ENCODE peak calls at places on chromosomes 2 and 18, in ten cellular contexts. One of them, this sample, is unnamed.

GRCh38 chr2:53630001-53630606 is 137.5 kb upstream of the CHAC2 start:
- DNase-seq in DMS153: no peak
- DNase-seq in G401: no peak
- DNase-seq in activated T-cell treated with anti-CD3 and anti-CD28 coated beads, Interleukin-2, amount 50 U/mL, for 24 hours: no peak
- DNase-seq in HCT116: no peak
- DNase-seq in right cardiac atrium: no peak
- DNase-seq in NCI-H1105 treated with DMSO at 0.1 percent for 48 hours: no peak
- DNase-seq in brain microvascular endothelial cell: no peak
- DNase-seq in iPS-NIHi11: no peak
- DNase-seq in amygdala: no peak
- DNase-seq in this sample: no peak

GRCh38 chr18:10289265-10289664 is 165.2 kb upstream of the APCDD1 start:
- DNase-seq in amygdala: no peak
- DNase-seq in G401: no peak
- DNase-seq in right cardiac atrium: no peak
- DNase-seq in iPS-NIHi11: no peak
- DNase-seq in HCT116: no peak
- DNase-seq in NCI-H1105 treated with DMSO at 0.1 percent for 48 hours: no peak
- DNase-seq in brain microvascular endothelial cell: no peak
- DNase-seq in activated T-cell treated with anti-CD3 and anti-CD28 coated beads, Interleukin-2, amount 50 U/mL, for 24 hours: no peak
- DNase-seq in DMS153: no peak
- DNase-seq in this sample: no peak

GRCh38 chr2:218282173-218282991 is 9.9 kb downstream of the TMBIM1 start:
- DNase-seq in brain microvascular endothelial cell: peak; percentile 36
- DNase-seq in activated T-cell treated with anti-CD3 and anti-CD28 coated beads, Interleukin-2, amount 50 U/mL, for 24 hours: no peak
- DNase-seq in G401: peak; percentile 83
- DNase-seq in NCI-H1105 treated with DMSO at 0.1 percent for 48 hours: no peak
- DNase-seq in iPS-NIHi11: no peak
- DNase-seq in HCT116: no peak
- DNase-seq in right cardiac atrium: peak; percentile 60
- DNase-seq in amygdala: peak; percentile 67
- DNase-seq in DMS153: no peak
- DNase-seq in this sample: peak; percentile 83

GRCh38 chr2:66512626-66513025 is 77.7 kb downstream of the MEIS1 start:
- DNase-seq in brain microvascular endothelial cell: no peak
- DNase-seq in amygdala: no peak
- DNase-seq in activated T-cell treated with anti-CD3 and anti-CD28 coated beads, Interleukin-2, amount 50 U/mL, for 24 hours: no peak
- DNase-seq in iPS-NIHi11: no peak
- DNase-seq in DMS153: no peak
- DNase-seq in right cardiac atrium: no peak
- DNase-seq in HCT116: no peak
- DNase-seq in NCI-H1105 treated with DMSO at 0.1 percent for 48 hours: no peak
- DNase-seq in G401: no peak
- DNase-seq in this sample: no peak

GRCh38 chr2:14540003-14540402 is 92.5 kb upstream of the LRATD1 start:
- DNase-seq in HCT116: no peak
- DNase-seq in DMS153: no peak
- DNase-seq in right cardiac atrium: no peak
- DNase-seq in NCI-H1105 treated with DMSO at 0.1 percent for 48 hours: no peak
- DNase-seq in amygdala: no peak
- DNase-seq in activated T-cell treated with anti-CD3 and anti-CD28 coated beads, Interleukin-2, amount 50 U/mL, for 24 hours: no peak
- DNase-seq in brain microvascular endothelial cell: no peak
- DNase-seq in G401: no peak
- DNase-seq in iPS-NIHi11: no peak
- DNase-seq in this sample: no peak

GRCh38 chr18:34834897-34835296 is 124.8 kb downstream of the DTNA start:
- DNase-seq in NCI-H1105 treated with DMSO at 0.1 percent for 48 hours: no peak
- DNase-seq in right cardiac atrium: no peak
- DNase-seq in brain microvascular endothelial cell: no peak
- DNase-seq in iPS-NIHi11: no peak
- DNase-seq in DMS153: no peak
- DNase-seq in G401: no peak
- DNase-seq in amygdala: no peak
- DNase-seq in HCT116: no peak
- DNase-seq in activated T-cell treated with anti-CD3 and anti-CD28 coated beads, Interleukin-2, amount 50 U/mL, for 24 hours: no peak
- DNase-seq in this sample: no peak

GRCh38 chr2:108548221-108549003 is 14.1 kb downstream of the LIMS1 start:
- DNase-seq in iPS-NIHi11: no peak
- DNase-seq in amygdala: no peak
- DNase-seq in activated T-cell treated with anti-CD3 and anti-CD28 coated beads, Interleukin-2, amount 50 U/mL, for 24 hours: no peak
- DNase-seq in HCT116: no peak
- DNase-seq in G401: no peak
- DNase-seq in brain microvascular endothelial cell: peak; percentile 94
- DNase-seq in DMS153: no peak
- DNase-seq in right cardiac atrium: no peak
- DNase-seq in NCI-H1105 treated with DMSO at 0.1 percent for 48 hours: no peak
- DNase-seq in this sample: no peak

GRCh38 chr2:217294818-217295217 is 435.0 kb upstream of the TNP1 start:
- DNase-seq in brain microvascular endothelial cell: no peak
- DNase-seq in amygdala: no peak
- DNase-seq in activated T-cell treated with anti-CD3 and anti-CD28 coated beads, Interleukin-2, amount 50 U/mL, for 24 hours: no peak
- DNase-seq in G401: no peak
- DNase-seq in iPS-NIHi11: no peak
- DNase-seq in DMS153: no peak
- DNase-seq in NCI-H1105 treated with DMSO at 0.1 percent for 48 hours: no peak
- DNase-seq in right cardiac atrium: no peak
- DNase-seq in HCT116: no peak
- DNase-seq in this sample: no peak

GRCh38 chr2:81658227-81658626 is 1353.7 kb upstream of the LRRTM1 start:
- DNase-seq in iPS-NIHi11: no peak
- DNase-seq in activated T-cell treated with anti-CD3 and anti-CD28 coated beads, Interleukin-2, amount 50 U/mL, for 24 hours: no peak
- DNase-seq in brain microvascular endothelial cell: no peak
- DNase-seq in G401: no peak
- DNase-seq in NCI-H1105 treated with DMSO at 0.1 percent for 48 hours: no peak
- DNase-seq in amygdala: no peak
- DNase-seq in DMS153: no peak
- DNase-seq in HCT116: peak; percentile 98
- DNase-seq in right cardiac atrium: no peak
- DNase-seq in this sample: no peak

GRCh38 chr2:173496746-173497145 is 142.1 kb downstream of the CDCA7 start:
- DNase-seq in activated T-cell treated with anti-CD3 and anti-CD28 coated beads, Interleukin-2, amount 50 U/mL, for 24 hours: no peak
- DNase-seq in G401: no peak
- DNase-seq in brain microvascular endothelial cell: peak; percentile 54
- DNase-seq in iPS-NIHi11: no peak
- DNase-seq in NCI-H1105 treated with DMSO at 0.1 percent for 48 hours: no peak
- DNase-seq in right cardiac atrium: no peak
- DNase-seq in DMS153: no peak
- DNase-seq in HCT116: no peak
- DNase-seq in amygdala: no peak
- DNase-seq in this sample: no peak

GRCh38 chr2:69634197-69634821 is 9.2 kb downstream of the AAK1 start:
- DNase-seq in activated T-cell treated with anti-CD3 and anti-CD28 coated beads, Interleukin-2, amount 50 U/mL, for 24 hours: no peak
- DNase-seq in brain microvascular endothelial cell: no peak
- DNase-seq in DMS153: no peak
- DNase-seq in G401: no peak
- DNase-seq in HCT116: no peak
- DNase-seq in iPS-NIHi11: no peak
- DNase-seq in right cardiac atrium: no peak
- DNase-seq in NCI-H1105 treated with DMSO at 0.1 percent for 48 hours: no peak
- DNase-seq in amygdala: no peak
- DNase-seq in this sample: no peak

GRCh38 chr2:151974997-151975396 is 123.8 kb downstream of the CACNB4 start:
- DNase-seq in amygdala: no peak
- DNase-seq in DMS153: no peak
- DNase-seq in NCI-H1105 treated with DMSO at 0.1 percent for 48 hours: no peak
- DNase-seq in activated T-cell treated with anti-CD3 and anti-CD28 coated beads, Interleukin-2, amount 50 U/mL, for 24 hours: no peak
- DNase-seq in iPS-NIHi11: no peak
- DNase-seq in right cardiac atrium: no peak
- DNase-seq in G401: peak; percentile 52
- DNase-seq in brain microvascular endothelial cell: no peak
- DNase-seq in HCT116: no peak
- DNase-seq in this sample: no peak

GRCh38 chr2:25310965-25311865 is 30.5 kb downstream of the DNMT3A start:
- DNase-seq in HCT116: peak; percentile 19
- DNase-seq in brain microvascular endothelial cell: no peak
- DNase-seq in amygdala: peak; percentile 27
- DNase-seq in activated T-cell treated with anti-CD3 and anti-CD28 coated beads, Interleukin-2, amount 50 U/mL, for 24 hours: no peak
- DNase-seq in DMS153: peak; percentile 91
- DNase-seq in G401: peak; percentile 76
- DNase-seq in NCI-H1105 treated with DMSO at 0.1 percent for 48 hours: peak; percentile 94
- DNase-seq in iPS-NIHi11: peak; percentile 82
- DNase-seq in right cardiac atrium: peak; percentile 75
- DNase-seq in this sample: no peak

GRCh38 chr2:212912445-212913103 is 238.8 kb downstream of the IKZF2 start:
- DNase-seq in activated T-cell treated with anti-CD3 and anti-CD28 coated beads, Interleukin-2, amount 50 U/mL, for 24 hours: no peak
- DNase-seq in right cardiac atrium: no peak
- DNase-seq in HCT116: no peak
- DNase-seq in brain microvascular endothelial cell: peak; percentile 44
- DNase-seq in DMS153: peak; percentile 53
- DNase-seq in iPS-NIHi11: no peak
- DNase-seq in amygdala: no peak
- DNase-seq in G401: no peak
- DNase-seq in NCI-H1105 treated with DMSO at 0.1 percent for 48 hours: no peak
- DNase-seq in this sample: no peak

GRCh38 chr2:18898271-18898670 is 308.9 kb upstream of the NT5C1B start:
- DNase-seq in brain microvascular endothelial cell: no peak
- DNase-seq in activated T-cell treated with anti-CD3 and anti-CD28 coated beads, Interleukin-2, amount 50 U/mL, for 24 hours: no peak
- DNase-seq in NCI-H1105 treated with DMSO at 0.1 percent for 48 hours: no peak
- DNase-seq in iPS-NIHi11: no peak
- DNase-seq in HCT116: no peak
- DNase-seq in amygdala: no peak
- DNase-seq in G401: no peak
- DNase-seq in right cardiac atrium: no peak
- DNase-seq in DMS153: no peak
- DNase-seq in this sample: no peak

GRCh38 chr2:47870668-47871540 is 35.4 kb downstream of the FBXO11 start:
- DNase-seq in amygdala: no peak
- DNase-seq in activated T-cell treated with anti-CD3 and anti-CD28 coated beads, Interleukin-2, amount 50 U/mL, for 24 hours: no peak
- DNase-seq in G401: no peak
- DNase-seq in HCT116: no peak
- DNase-seq in iPS-NIHi11: no peak
- DNase-seq in DMS153: no peak
- DNase-seq in brain microvascular endothelial cell: no peak
- DNase-seq in right cardiac atrium: no peak
- DNase-seq in NCI-H1105 treated with DMSO at 0.1 percent for 48 hours: no peak
- DNase-seq in this sample: no peak

GRCh38 chr2:68426885-68427579 is 40.1 kb downstream of the FBXO48 start:
- DNase-seq in HCT116: no peak
- DNase-seq in brain microvascular endothelial cell: peak; percentile 31
- DNase-seq in DMS153: no peak
- DNase-seq in G401: no peak
- DNase-seq in NCI-H1105 treated with DMSO at 0.1 percent for 48 hours: no peak
- DNase-seq in activated T-cell treated with anti-CD3 and anti-CD28 coated beads, Interleukin-2, amount 50 U/mL, for 24 hours: no peak
- DNase-seq in iPS-NIHi11: no peak
- DNase-seq in right cardiac atrium: no peak
- DNase-seq in amygdala: no peak
- DNase-seq in this sample: no peak

GRCh38 chr2:5867045-5867444 is 174.9 kb downstream of the SOX11 start:
- DNase-seq in G401: no peak
- DNase-seq in DMS153: no peak
- DNase-seq in NCI-H1105 treated with DMSO at 0.1 percent for 48 hours: no peak
- DNase-seq in HCT116: no peak
- DNase-seq in brain microvascular endothelial cell: no peak
- DNase-seq in activated T-cell treated with anti-CD3 and anti-CD28 coated beads, Interleukin-2, amount 50 U/mL, for 24 hours: no peak
- DNase-seq in amygdala: no peak
- DNase-seq in right cardiac atrium: peak; percentile 43
- DNase-seq in iPS-NIHi11: no peak
- DNase-seq in this sample: no peak

GRCh38 chr2:26717362-26717761 is 24.8 kb downstream of the KCNK3 start:
- DNase-seq in NCI-H1105 treated with DMSO at 0.1 percent for 48 hours: no peak
- DNase-seq in brain microvascular endothelial cell: no peak
- DNase-seq in amygdala: no peak
- DNase-seq in activated T-cell treated with anti-CD3 and anti-CD28 coated beads, Interleukin-2, amount 50 U/mL, for 24 hours: no peak
- DNase-seq in iPS-NIHi11: no peak
- DNase-seq in HCT116: no peak
- DNase-seq in G401: peak; percentile 89
- DNase-seq in right cardiac atrium: no peak
- DNase-seq in DMS153: no peak
- DNase-seq in this sample: no peak

GRCh38 chr18:12048827-12049175 is 44.8 kb upstream of the ANKRD62 start:
- DNase-seq in amygdala: no peak
- DNase-seq in activated T-cell treated with anti-CD3 and anti-CD28 coated beads, Interleukin-2, amount 50 U/mL, for 24 hours: no peak
- DNase-seq in NCI-H1105 treated with DMSO at 0.1 percent for 48 hours: no peak
- DNase-seq in G401: no peak
- DNase-seq in iPS-NIHi11: no peak
- DNase-seq in DMS153: no peak
- DNase-seq in brain microvascular endothelial cell: no peak
- DNase-seq in right cardiac atrium: no peak
- DNase-seq in HCT116: no peak
- DNase-seq in this sample: no peak

GRCh38 chr2:229342376-229342775 is 71.3 kb upstream of the PID1 start:
- DNase-seq in brain microvascular endothelial cell: no peak
- DNase-seq in amygdala: peak; percentile 26
- DNase-seq in NCI-H1105 treated with DMSO at 0.1 percent for 48 hours: no peak
- DNase-seq in HCT116: peak; percentile 26
- DNase-seq in right cardiac atrium: peak; percentile 80
- DNase-seq in G401: peak; percentile 37
- DNase-seq in iPS-NIHi11: peak; percentile 77
- DNase-seq in activated T-cell treated with anti-CD3 and anti-CD28 coated beads, Interleukin-2, amount 50 U/mL, for 24 hours: no peak
- DNase-seq in DMS153: no peak
- DNase-seq in this sample: peak; percentile 79

GRCh38 chr2:224404766-224405165 is 2.9 kb upstream of the FAM124B start:
- DNase-seq in G401: no peak
- DNase-seq in activated T-cell treated with anti-CD3 and anti-CD28 coated beads, Interleukin-2, amount 50 U/mL, for 24 hours: no peak
- DNase-seq in brain microvascular endothelial cell: no peak
- DNase-seq in iPS-NIHi11: no peak
- DNase-seq in right cardiac atrium: no peak
- DNase-seq in NCI-H1105 treated with DMSO at 0.1 percent for 48 hours: no peak
- DNase-seq in DMS153: no peak
- DNase-seq in amygdala: no peak
- DNase-seq in HCT116: no peak
- DNase-seq in this sample: no peak

GRCh38 chr2:10326707-10327594 is 24.2 kb downstream of the HPCAL1 start:
- DNase-seq in DMS153: peak; percentile 36
- DNase-seq in brain microvascular endothelial cell: no peak
- DNase-seq in HCT116: no peak
- DNase-seq in right cardiac atrium: peak; percentile 79
- DNase-seq in amygdala: peak; percentile 32
- DNase-seq in iPS-NIHi11: no peak
- DNase-seq in activated T-cell treated with anti-CD3 and anti-CD28 coated beads, Interleukin-2, amount 50 U/mL, for 24 hours: no peak
- DNase-seq in NCI-H1105 treated with DMSO at 0.1 percent for 48 hours: peak; percentile 77
- DNase-seq in G401: peak; percentile 89
- DNase-seq in this sample: peak; percentile 70

GRCh38 chr18:47370052-47370451 is 118.6 kb upstream of the SKOR2 start:
- DNase-seq in HCT116: no peak
- DNase-seq in brain microvascular endothelial cell: no peak
- DNase-seq in DMS153: no peak
- DNase-seq in amygdala: no peak
- DNase-seq in iPS-NIHi11: no peak
- DNase-seq in activated T-cell treated with anti-CD3 and anti-CD28 coated beads, Interleukin-2, amount 50 U/mL, for 24 hours: no peak
- DNase-seq in G401: no peak
- DNase-seq in right cardiac atrium: no peak
- DNase-seq in NCI-H1105 treated with DMSO at 0.1 percent for 48 hours: no peak
- DNase-seq in this sample: no peak

GRCh38 chr2:167758292-167758691 is 489.1 kb downstream of the STK39 start:
- DNase-seq in iPS-NIHi11: peak; percentile 22
- DNase-seq in amygdala: no peak
- DNase-seq in HCT116: no peak
- DNase-seq in G401: no peak
- DNase-seq in DMS153: no peak
- DNase-seq in activated T-cell treated with anti-CD3 and anti-CD28 coated beads, Interleukin-2, amount 50 U/mL, for 24 hours: no peak
- DNase-seq in right cardiac atrium: no peak
- DNase-seq in brain microvascular endothelial cell: no peak
- DNase-seq in NCI-H1105 treated with DMSO at 0.1 percent for 48 hours: no peak
- DNase-seq in this sample: no peak

GRCh38 chr18:43543236-43543635 is 265.9 kb upstream of the SYT4 start:
- DNase-seq in HCT116: no peak
- DNase-seq in brain microvascular endothelial cell: no peak
- DNase-seq in NCI-H1105 treated with DMSO at 0.1 percent for 48 hours: no peak
- DNase-seq in iPS-NIHi11: no peak
- DNase-seq in right cardiac atrium: no peak
- DNase-seq in DMS153: no peak
- DNase-seq in amygdala: no peak
- DNase-seq in G401: no peak
- DNase-seq in activated T-cell treated with anti-CD3 and anti-CD28 coated beads, Interleukin-2, amount 50 U/mL, for 24 hours: no peak
- DNase-seq in this sample: no peak

GRCh38 chr2:111897924-111898702 is at the start of gene MERTK:
- DNase-seq in amygdala: peak; percentile 68
- DNase-seq in HCT116: peak; percentile 72
- DNase-seq in brain microvascular endothelial cell: no peak
- DNase-seq in activated T-cell treated with anti-CD3 and anti-CD28 coated beads, Interleukin-2, amount 50 U/mL, for 24 hours: peak; percentile 76
- DNase-seq in DMS153: peak; percentile 50
- DNase-seq in iPS-NIHi11: peak; percentile 99
- DNase-seq in right cardiac atrium: peak; percentile 95
- DNase-seq in NCI-H1105 treated with DMSO at 0.1 percent for 48 hours: peak; percentile 60
- DNase-seq in G401: peak; percentile 47
- DNase-seq in this sample: peak; percentile 96

GRCh38 chr2:231576465-231576864 is 16.2 kb upstream of the TEX44 start:
- DNase-seq in right cardiac atrium: no peak
- DNase-seq in amygdala: no peak
- DNase-seq in brain microvascular endothelial cell: no peak
- DNase-seq in iPS-NIHi11: no peak
- DNase-seq in G401: no peak
- DNase-seq in DMS153: no peak
- DNase-seq in NCI-H1105 treated with DMSO at 0.1 percent for 48 hours: no peak
- DNase-seq in HCT116: no peak
- DNase-seq in activated T-cell treated with anti-CD3 and anti-CD28 coated beads, Interleukin-2, amount 50 U/mL, for 24 hours: no peak
- DNase-seq in this sample: no peak

This sample was measured in aorta.